ENCODE peak calls at places on chromosomes 4 and X, in five cellular contexts. C is aorta, V is heart right ventricle, B is GM23248, K is iPS DF 6.9. I is an unnamed sample.
A peak's percentile ranks its signal among the peaks of the same experiment; 100 is the strongest.

GRCh38 chrX:1181131-1181530 is 31.3 kb downstream of the CRLF2 start:
- DNase-seq in C (no peak), V (no peak), B (no peak), K (no peak), I (peak; percentile 22)

GRCh38 chrX:154436597-154437397 is at the start of gene GDI1:
- DNase-seq in C (no peak), V (peak; percentile 65), B (peak; percentile 65), K (no peak), I (peak; percentile 69)

GRCh38 chr4:141238196-141238595 is 17.5 kb downstream of the ZNF330 start:
- DNase-seq in C (no peak), V (no peak), B (peak; percentile 31), K (no peak), I (no peak)

GRCh38 chrX:150683536-150684146 is 9.6 kb upstream of the MTMR1 start:
- DNase-seq in C (no peak), V (no peak), B (peak; percentile 56), K (no peak), I (no peak)

GRCh38 chr4:30953799-30954198 is 233.6 kb downstream of the PCDH7 start:
- DNase-seq in C (no peak), V (no peak), B (no peak), K (no peak), I (no peak)

GRCh38 chr4:152927737-152928136 is 8.4 kb upstream of the FHDC1 start:
- DNase-seq in C (no peak), V (no peak), B (no peak), K (no peak), I (no peak)

GRCh38 chr4:14767142-14767541 is 235.1 kb upstream of the CPEB2 start:
- DNase-seq in C (no peak), V (no peak), B (no peak), K (no peak), I (no peak)

GRCh38 chrX:65932173-65933084 is 107.5 kb downstream of the VSIG4 start:
- DNase-seq in C (no peak), V (no peak), B (no peak), K (no peak), I (no peak)

GRCh38 chrX:150775569-150776350 is 82.6 kb downstream of the MTMR1 start:
- DNase-seq in C (no peak), V (no peak), B (no peak), K (no peak), I (no peak)

GRCh38 chr4:158817562-158818370 is 48.9 kb downstream of the FNIP2 start:
- DNase-seq in C (no peak), V (no peak), B (no peak), K (no peak), I (no peak)

GRCh38 chr4:182547435-182547834 is 304.2 kb downstream of the TENM3 start:
- DNase-seq in C (no peak), V (no peak), B (no peak), K (no peak), I (no peak)

GRCh38 chr4:41069838-41070237 is 144.5 kb downstream of the APBB2 start:
- DNase-seq in C (no peak), V (no peak), B (no peak), K (peak; percentile 37), I (no peak)

GRCh38 chr4:17068396-17068795 is 170.0 kb upstream of the LDB2 start:
- DNase-seq in C (no peak), V (no peak), B (peak; percentile 72), K (no peak), I (no peak)

GRCh38 chrX:15016051-15016450 is 142.8 kb downstream of the MOSPD2 start:
- DNase-seq in C (no peak), V (no peak), B (peak; percentile 9), K (no peak), I (no peak)

GRCh38 chr4:24514808-24515207 is 69.5 kb downstream of the DHX15 start:
- DNase-seq in C (no peak), V (no peak), B (peak; percentile 15), K (no peak), I (no peak)

GRCh38 chr4:135120190-135120589 is 918.6 kb upstream of the PABPC4L start:
- DNase-seq in C (no peak), V (no peak), B (no peak), K (no peak), I (no peak)

GRCh38 chr4:168848112-168848511 is 161.9 kb downstream of the CBR4 start:
- DNase-seq in C (no peak), V (no peak), B (peak; percentile 53), K (no peak), I (peak; percentile 59)

GRCh38 chrX:70042399-70043371 is 7.1 kb downstream of the AWAT2 start:
- DNase-seq in C (no peak), V (no peak), B (peak; percentile 49), K (no peak), I (no peak)

GRCh38 chr4:66373268-66373667 is 703.0 kb upstream of the EPHA5 start:
- DNase-seq in C (no peak), V (no peak), B (no peak), K (no peak), I (no peak)

GRCh38 chr4:66376921-66377320 is 706.6 kb upstream of the EPHA5 start:
- DNase-seq in C (no peak), V (no peak), B (no peak), K (no peak), I (no peak)

GRCh38 chr4:66372706-66373105 is 702.4 kb upstream of the EPHA5 start:
- DNase-seq in C (no peak), V (no peak), B (no peak), K (no peak), I (no peak)

GRCh38 chr4:66376396-66376795 is 706.1 kb upstream of the EPHA5 start:
- DNase-seq in C (no peak), V (no peak), B (no peak), K (no peak), I (no peak)
- H3K4me3 ChIP-seq in C (no peak overlapping the region), V (no peak overlapping the region), B (no peak overlapping the region), K (no peak overlapping the region), I (no peak overlapping the region)

GRCh38 chrX:39886282-39886681 is 211.5 kb downstream of the BCOR start:
- DNase-seq in C (no peak), V (no peak), B (peak; percentile 18), K (no peak), I (no peak)

GRCh38 chrX:39888730-39889129 is 209.0 kb downstream of the BCOR start:
- DNase-seq in C (no peak), V (no peak), B (no peak), K (no peak), I (no peak)

GRCh38 chrX:39891781-39892180 is 206.0 kb downstream of the BCOR start:
- DNase-seq in C (no peak), V (no peak), B (no peak), K (no peak), I (no peak)

GRCh38 chrX:39890807-39891206 is 207.0 kb downstream of the BCOR start:
- DNase-seq in C (no peak), V (no peak), B (no peak), K (no peak), I (no peak)

GRCh38 chrX:39889704-39890103 is 208.1 kb downstream of the BCOR start:
- DNase-seq in C (no peak), V (no peak), B (no peak), K (no peak), I (no peak)
- H3K27ac ChIP-seq in C (no peak overlapping the region), V (no peak overlapping the region), B (no peak overlapping the region), K (no peak overlapping the region), I (no peak overlapping the region)

GRCh38 chr4:156609421-156609820 is 362.2 kb downstream of the PDGFC start:
- DNase-seq in C (peak; percentile 56), V (peak; percentile 12), B (no peak), K (no peak), I (no peak)

GRCh38 chr4:156608651-156609050 is 362.9 kb downstream of the PDGFC start:
- DNase-seq in C (no peak), V (no peak), B (no peak), K (no peak), I (no peak)

GRCh38 chr4:156607198-156607498 is 364.5 kb downstream of the PDGFC start:
- DNase-seq in C (no peak), V (no peak), B (no peak), K (no peak), I (no peak)

DNA sequence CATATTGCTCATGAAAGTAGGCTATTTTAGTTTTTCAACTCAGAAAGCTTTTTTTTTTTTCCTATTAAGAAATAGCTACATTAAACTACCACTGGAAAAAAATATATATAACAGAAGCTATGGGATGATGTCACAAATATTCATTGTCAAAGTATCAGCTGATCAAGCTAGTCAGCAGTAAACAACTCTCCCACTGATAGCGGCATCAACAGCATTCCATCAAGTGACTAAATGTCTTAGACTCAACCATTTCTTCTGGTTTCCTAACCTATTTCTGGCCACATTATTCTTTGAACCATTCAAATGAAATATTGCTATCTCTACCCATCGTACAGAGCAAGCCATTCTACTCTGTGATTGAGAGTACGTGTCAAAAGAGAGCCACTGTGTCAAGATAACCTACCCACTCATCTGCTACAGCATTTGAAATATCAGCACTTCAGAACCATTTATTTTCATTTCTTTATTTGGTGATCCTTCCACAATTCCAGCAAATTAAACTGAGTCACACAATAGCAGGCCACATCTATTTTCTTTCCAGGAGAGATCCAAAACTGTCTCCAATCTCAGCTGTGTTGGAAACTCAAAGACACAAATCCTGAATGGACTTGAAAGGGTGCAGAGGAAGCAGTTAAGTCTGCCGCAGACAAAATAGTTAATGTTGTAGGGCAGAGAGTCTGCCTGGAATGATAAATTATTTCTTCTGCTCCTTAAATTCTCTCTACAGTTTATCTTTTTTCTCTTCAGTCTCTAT is 365.0 kb downstream of the PDGFC start:
- DNase-seq in C (no peak), V (no peak), B (peak; percentile 31), K (no peak), I (no peak)
- H3K4me3 ChIP-seq in C (no peak overlapping the region), V (no peak overlapping the region), B (no peak overlapping the region), K (no peak overlapping the region), I (no peak overlapping the region)

GRCh38 chr4:66571145-66571544 is 900.9 kb upstream of the EPHA5 start:
- DNase-seq in C (no peak), V (no peak), B (no peak), K (no peak), I (no peak)

GRCh38 chr4:66575024-66575696 is 904.9 kb upstream of the EPHA5 start:
- DNase-seq in C (peak; percentile 56), V (no peak), B (no peak), K (no peak), I (peak; percentile 45)

GRCh38 chr4:66572949-66573348 is 902.7 kb upstream of the EPHA5 start:
- DNase-seq in C (no peak), V (no peak), B (peak; percentile 0), K (no peak), I (no peak)

GRCh38 chr4:66577922-66578321 is 907.6 kb upstream of the EPHA5 start:
- DNase-seq in C (no peak), V (no peak), B (no peak), K (no peak), I (no peak)

DNA sequence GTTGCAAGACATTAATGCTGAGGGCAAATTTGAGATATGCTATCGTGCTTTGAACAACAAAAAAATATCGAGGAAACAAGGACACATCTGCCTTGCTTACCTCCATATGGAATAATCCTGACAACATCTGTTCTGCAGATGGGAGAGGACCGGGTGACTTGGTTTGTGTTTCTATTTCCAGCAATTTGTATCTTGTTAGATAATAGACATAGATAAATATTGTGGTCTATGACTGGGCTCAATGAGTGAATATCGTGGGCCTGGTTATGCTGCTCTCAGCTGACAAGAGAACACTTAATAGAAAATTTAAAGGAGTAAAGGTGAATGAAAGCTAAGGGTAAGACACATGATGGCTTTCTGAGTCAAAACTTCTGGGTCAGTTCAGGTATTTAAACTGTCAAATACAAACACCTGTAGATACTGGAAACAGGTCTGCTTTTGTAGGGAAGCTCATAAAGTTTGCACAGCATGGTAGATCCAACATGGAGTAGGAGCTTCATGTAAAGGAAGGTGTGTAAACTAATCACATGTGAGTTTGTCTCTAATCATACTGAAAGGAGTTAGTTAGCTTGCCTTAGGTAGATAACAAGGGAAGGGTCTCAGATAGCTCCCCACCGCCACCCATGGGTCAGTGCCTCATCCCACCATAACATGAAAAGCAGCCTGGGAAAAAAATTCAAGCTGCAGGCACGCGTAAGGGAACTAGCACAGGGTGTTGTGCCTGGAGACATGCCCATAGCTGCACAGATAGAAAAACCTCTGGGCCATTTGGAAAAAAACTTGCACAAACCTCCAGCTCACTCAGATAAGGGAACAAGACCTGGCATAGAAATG is 904.1 kb upstream of the EPHA5 start:
- DNase-seq in C (peak; percentile 38), V (no peak), B (no peak), K (no peak), I (no peak)
- H3K27ac ChIP-seq in C (no peak overlapping the region), V (no peak overlapping the region), B (no peak overlapping the region), K (no peak overlapping the region), I (no peak overlapping the region)